ENCODE peak calls at places on chromosomes 16 and 17, in six cellular contexts. Q is GM23338, S is H1, I is SK-N-SH, O is HCT116, T is HepG2. R is an unnamed sample.

GRCh38 chr16:86242244-86243122 is 267.8 kb upstream of the FOXF1 start:
- DNase-seq in Q (no peak), S (peak; percentile 40), I (no peak), O (no peak), T (no peak), R (no peak)

GRCh38 chr17:80284631-80285030 is 24.0 kb downstream of the RNF213 start:
- DNase-seq in Q (peak; percentile 71), S (no peak), I (peak; percentile 52), O (no peak), T (no peak), R (no peak)

GRCh38 chr16:3579776-3580175 is 2.6 kb upstream of the NLRC3 start:
- DNase-seq in Q (no peak), S (no peak), I (no peak), O (no peak), T (no peak), R (no peak)

GRCh38 chr16:63302841-63303240 is 1266.6 kb upstream of the CDH8 start:
- DNase-seq in Q (no peak), S (no peak), I (no peak), O (no peak), T (no peak), R (no peak)

GRCh38 chr17:8051831-8052230 is 13.0 kb downstream of the ALOX15B start:
- DNase-seq in Q (no peak), S (no peak), I (no peak), O (no peak), T (no peak), R (no peak)

GRCh38 chr16:66265556-66266133 is 100.8 kb upstream of the CDH5 start:
- DNase-seq in Q (no peak), S (no peak), I (no peak), O (no peak), T (no peak), R (no peak)

GRCh38 chr17:66829883-66830282 is 5.0 kb upstream of the CACNG5 start:
- DNase-seq in Q (peak; percentile 55), S (no peak), I (no peak), O (no peak), T (no peak), R (no peak)

GRCh38 chr16:49474741-49475140 is 101.1 kb downstream of the C16orf78 start:
- DNase-seq in Q (no peak), S (no peak), I (no peak), O (no peak), T (no peak), R (no peak)

GRCh38 chr16:86584726-86585721 is 6.7 kb downstream of the FOXL1 start:
- DNase-seq in Q (no peak), S (no peak), I (no peak), O (no peak), T (no peak), R (peak; percentile 28)

GRCh38 chr17:55513885-55514590 is 2.8 kb upstream of the SMIM36 start:
- DNase-seq in Q (peak; percentile 87), S (peak; percentile 89), I (peak; percentile 73), O (peak; percentile 70), T (peak; percentile 84), R (peak; percentile 73)

GRCh38 chr17:17782425-17783120 is 54.2 kb downstream of the SREBF1 start:
- DNase-seq in Q (peak; percentile 61), S (peak; percentile 77), I (peak; percentile 75), O (no peak), T (no peak), R (no peak)

GRCh38 chr16:50881331-50881830 is 139.5 kb downstream of the CYLD start:
- DNase-seq in Q (no peak), S (peak; percentile 29), I (no peak), O (no peak), T (no peak), R (no peak)

GRCh38 chr16:74753180-74753579 is 21.4 kb downstream of the FA2H start:
- DNase-seq in Q (no peak), S (no peak), I (no peak), O (no peak), T (no peak), R (no peak)

GRCh38 chr16:47787695-47788094 is 326.6 kb downstream of the PHKB start:
- DNase-seq in Q (peak; percentile 67), S (no peak), I (no peak), O (no peak), T (no peak), R (no peak)

GRCh38 chr17:67569873-67570272 is 147.9 kb upstream of the NOL11 start:
- DNase-seq in Q (no peak), S (no peak), I (no peak), O (no peak), T (no peak), R (no peak)

GRCh38 chr17:73652886-73653480 is 8.7 kb upstream of the SDK2 start:
- DNase-seq in Q (peak; percentile 41), S (no peak), I (no peak), O (no peak), T (no peak), R (no peak)

GRCh38 chr16:72876221-72876620 is 171.7 kb downstream of the ZFHX3 start:
- DNase-seq in Q (no peak), S (no peak), I (no peak), O (no peak), T (no peak), R (peak; percentile 67)

GRCh38 chr16:85615852-85616607 is 2.9 kb downstream of the GSE1 start:
- DNase-seq in Q (peak; percentile 93), S (peak; percentile 98), I (peak; percentile 86), O (peak; percentile 48), T (peak; percentile 64), R (peak; percentile 49)

GRCh38 chr16:85554791-85555548 is 58.2 kb upstream of the GSE1 start:
- DNase-seq in Q (peak; percentile 38), S (no peak), I (no peak), O (no peak), T (no peak), R (peak; percentile 50)

GRCh38 chr16:54526916-54527315 is 240.3 kb upstream of the IRX3 start:
- DNase-seq in Q (no peak), S (no peak), I (no peak), O (no peak), T (no peak), R (no peak)

GRCh38 chr17:16954541-16954940 is 17.4 kb downstream of the TNFRSF13B start:
- DNase-seq in Q (no peak), S (peak; percentile 26), I (no peak), O (no peak), T (no peak), R (no peak)

GRCh38 chr16:23836404-23837291 is 865 bp downstream of the PRKCB start:
- DNase-seq in Q (peak; percentile 68), S (peak; percentile 84), I (peak; percentile 55), O (no peak), T (no peak), R (no peak)

GRCh38 chr16:12802661-12803060 is 1.0 kb downstream of the CPPED1 start:
- DNase-seq in Q (no peak), S (no peak), I (no peak), O (no peak), T (no peak), R (no peak)
- H2AFZ ChIP-seq in Q (no peak overlapping the region), S (no peak overlapping the region), I (peak overlapping the region; percentile 87), O (no peak overlapping the region), T (no peak overlapping the region), R (no peak overlapping the region)

GRCh38 chr16:2022723-2023097 is 3.1 kb downstream of the NPW start:
- DNase-seq in Q (peak; percentile 82), S (no peak), I (peak; percentile 88), O (no peak), T (no peak), R (no peak)

GRCh38 chr16:2025878-2026460 is 733 bp upstream of the NHERF2 start:
- DNase-seq in Q (no peak), S (no peak), I (no peak), O (no peak), T (no peak), R (no peak)

GRCh38 chr16:2023098-2023925 is 3.4 kb upstream of the NHERF2 start:
- DNase-seq in Q (peak; percentile 89), S (peak; percentile 100), I (peak; percentile 97), O (peak; percentile 77), T (peak; percentile 75), R (peak; percentile 92)

GRCh38 chr16:2025251-2025650 is 1.5 kb upstream of the NHERF2 start:
- DNase-seq in Q (no peak), S (no peak), I (no peak), O (no peak), T (no peak), R (no peak)

GRCh38 chr16:2024026-2024425 is 2.7 kb upstream of the NHERF2 start:
- DNase-seq in Q (no peak), S (no peak), I (no peak), O (no peak), T (no peak), R (no peak)
- H3K27ac ChIP-seq in Q (no peak overlapping the region), S (no peak overlapping the region), I (no peak overlapping the region), O (peak overlapping the region; percentile 88), T (no peak overlapping the region), R (no peak overlapping the region)

GRCh38 chr17:2075336-2076056 is 20.6 kb downstream of the HIC1 start:
- DNase-seq in Q (peak; percentile 53), S (no peak), I (peak; percentile 78), O (no peak), T (no peak), R (no peak)
- TF ChIP-seq POLR2AphosphoS5 in Q (no peak), S (no peak), I (no peak), O (no peak), T (no peak), R (no peak)

DNA sequence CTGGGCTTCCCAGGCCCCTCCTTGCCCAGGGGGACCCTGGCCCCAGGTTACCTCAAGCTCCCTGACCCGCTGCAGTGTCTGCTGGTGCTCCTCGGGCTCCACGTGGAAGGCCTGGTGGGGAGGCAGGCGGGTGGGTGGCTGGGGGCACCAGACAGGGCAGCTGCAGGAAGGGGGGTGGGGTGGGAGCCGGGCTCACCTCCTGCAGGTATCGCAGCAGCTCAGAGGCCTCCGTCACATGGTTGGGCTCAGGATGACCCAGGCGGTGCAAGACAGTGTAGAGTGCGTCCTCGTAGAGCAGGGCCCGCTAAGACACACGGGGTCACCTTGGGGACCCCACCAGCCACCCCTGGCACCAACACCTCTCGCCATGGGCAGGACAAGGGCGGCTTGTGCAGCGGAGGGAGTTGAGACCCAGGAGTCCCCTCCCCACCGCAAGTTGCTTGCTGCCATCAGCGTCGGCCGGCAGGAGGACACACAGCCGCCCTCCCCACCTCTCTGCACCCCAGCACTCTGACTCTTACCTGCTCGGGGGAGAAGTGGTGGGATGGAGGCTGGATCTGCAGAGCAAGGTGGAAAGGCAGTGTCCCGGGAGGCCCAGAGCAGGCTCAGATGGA is 1.1 kb downstream of the UNC13D start:
- DNase-seq in Q (no peak), S (no peak), I (no peak), O (no peak), T (no peak), R (no peak)
- H2AFZ ChIP-seq in Q (no peak overlapping the region), S (no peak overlapping the region), I (no peak overlapping the region), O (no peak overlapping the region), T (no peak overlapping the region), R (peak overlapping the region; percentile 86)

R was measured in endothelial cell of umbilical vein.